ENCODE peak calls at places on chromosomes 7 and 10, in four cellular contexts. One of them, this sample, is unnamed.

GRCh38 chr10:109114578-109114977 is 808.7 kb downstream of the XPNPEP1 start:
- DNase-seq in GM23248: peak
- DNase-seq in DND-41: no peak
- DNase-seq in A549: no peak
- DNase-seq in this sample: no peak

GRCh38 chr10:47145290-47145934 is 154.6 kb upstream of the GDF10 start:
- DNase-seq in A549: no peak
- DNase-seq in GM23248: peak
- DNase-seq in DND-41: no peak
- DNase-seq in this sample: no peak

GRCh38 chr7:80131675-80132435 is 2.8 kb upstream of the GNAI1 start:
- DNase-seq in GM23248: peak
- DNase-seq in DND-41: no peak
- DNase-seq in A549: no peak
- DNase-seq in this sample: no peak

GRCh38 chr7:134763960-134764359 is 15.5 kb upstream of the CALD1 start:
- DNase-seq in GM23248: no peak
- DNase-seq in DND-41: no peak
- DNase-seq in A549: no peak
- DNase-seq in this sample: no peak

GRCh38 chr10:4241724-4242345 is 456.8 kb upstream of the KLF6 start:
- DNase-seq in GM23248: peak
- DNase-seq in A549: no peak
- DNase-seq in DND-41: peak
- DNase-seq in this sample: no peak

GRCh38 chr7:2037301-2037804 is 195.4 kb downstream of the MAD1L1 start:
- DNase-seq in GM23248: no peak
- DNase-seq in DND-41: peak
- DNase-seq in A549: no peak
- DNase-seq in this sample: peak

GRCh38 chr10:29861811-29862505 is 197.4 kb downstream of the JCAD start:
- DNase-seq in DND-41: no peak
- DNase-seq in GM23248: peak
- DNase-seq in A549: no peak
- DNase-seq in this sample: no peak

GRCh38 chr7:105277341-105277740 is 111.4 kb downstream of the SRPK2 start:
- DNase-seq in GM23248: peak
- DNase-seq in A549: peak
- DNase-seq in DND-41: no peak
- DNase-seq in this sample: no peak

GRCh38 chr7:131090188-131090587 is 237.5 kb upstream of the MKLN1 start:
- DNase-seq in A549: no peak
- DNase-seq in DND-41: no peak
- DNase-seq in GM23248: no peak
- DNase-seq in this sample: no peak

GRCh38 chr10:89645742-89646172 is 715 bp upstream of the PANK1 start:
- DNase-seq in GM23248: no peak
- DNase-seq in DND-41: peak
- DNase-seq in A549: no peak
- DNase-seq in this sample: no peak

GRCh38 chr10:73940634-73941221 is 29.8 kb downstream of the PLAU start:
- DNase-seq in A549: peak
- DNase-seq in GM23248: peak
- DNase-seq in DND-41: peak
- DNase-seq in this sample: peak

GRCh38 chr7:2705371-2706096 is 17.5 kb downstream of the AMZ1 start:
- DNase-seq in GM23248: no peak
- DNase-seq in A549: no peak
- DNase-seq in DND-41: no peak
- DNase-seq in this sample: no peak

GRCh38 chr7:13770305-13770704 is 219.2 kb downstream of the ETV1 start:
- DNase-seq in A549: no peak
- DNase-seq in DND-41: no peak
- DNase-seq in GM23248: peak
- DNase-seq in this sample: no peak

GRCh38 chr7:5406957-5407930 is 16.4 kb downstream of the TNRC18 start:
- DNase-seq in GM23248: no peak
- DNase-seq in A549: no peak
- DNase-seq in DND-41: no peak
- DNase-seq in this sample: no peak

GRCh38 chr10:17650416-17650815 is 6.5 kb downstream of the STAM start:
- DNase-seq in A549: no peak
- DNase-seq in GM23248: no peak
- DNase-seq in DND-41: no peak
- DNase-seq in this sample: no peak

GRCh38 chr10:93435621-93436385 is 46.3 kb downstream of the MYOF start:
- DNase-seq in GM23248: peak
- DNase-seq in DND-41: no peak
- DNase-seq in A549: peak
- DNase-seq in this sample: peak

GRCh38 chr10:77187376-77187999 is 450.1 kb downstream of the KCNMA1 start:
- DNase-seq in GM23248: no peak
- DNase-seq in A549: no peak
- DNase-seq in DND-41: no peak
- DNase-seq in this sample: no peak

GRCh38 chr7:27435461-27435860 is 192.9 kb downstream of the EVX1 start:
- DNase-seq in DND-41: no peak
- DNase-seq in GM23248: peak
- DNase-seq in A549: no peak
- DNase-seq in this sample: no peak

GRCh38 chr7:6286486-6286885 is 14.1 kb upstream of the CYTH3 start:
- DNase-seq in A549: no peak
- DNase-seq in GM23248: peak
- DNase-seq in DND-41: no peak
- DNase-seq in this sample: no peak

GRCh38 chr10:129341131-129341530 is 125.9 kb upstream of the MGMT start:
- DNase-seq in A549: no peak
- DNase-seq in DND-41: no peak
- DNase-seq in GM23248: no peak
- DNase-seq in this sample: no peak

GRCh38 chr7:133355325-133355708 is 102.4 kb downstream of the EXOC4 start:
- DNase-seq in DND-41: no peak
- DNase-seq in GM23248: peak
- DNase-seq in A549: no peak
- DNase-seq in this sample: no peak

GRCh38 chr7:99728615-99729014 is 6.4 kb downstream of the CYP3A7 start:
- DNase-seq in DND-41: no peak
- DNase-seq in A549: no peak
- DNase-seq in GM23248: no peak
- DNase-seq in this sample: no peak
- H3K27ac ChIP-seq in DND-41: no peak
- H3K27ac ChIP-seq in A549: no peak
- H3K27ac ChIP-seq in GM23248: no peak
- H3K27ac ChIP-seq in this sample: no peak

GRCh38 chr7:66810716-66811115 is 70.2 kb downstream of the RABGEF1 start:
- DNase-seq in DND-41: no peak
- DNase-seq in GM23248: no peak
- DNase-seq in A549: no peak
- DNase-seq in this sample: no peak

GRCh38 chr7:66815976-66816375 is 75.4 kb downstream of the RABGEF1 start:
- DNase-seq in GM23248: no peak
- DNase-seq in DND-41: no peak
- DNase-seq in A549: no peak
- DNase-seq in this sample: no peak
- H3K4me3 ChIP-seq in GM23248: no peak
- H3K4me3 ChIP-seq in DND-41: no peak
- H3K4me3 ChIP-seq in A549: no peak
- H3K4me3 ChIP-seq in this sample: no peak

GRCh38 chr10:104811166-104811565 is 170.1 kb downstream of the SORCS3 start:
- DNase-seq in DND-41: no peak
- DNase-seq in A549: no peak
- DNase-seq in GM23248: no peak
- DNase-seq in this sample: no peak
- H3K27ac ChIP-seq in DND-41: no peak
- H3K27ac ChIP-seq in A549: no peak
- H3K27ac ChIP-seq in GM23248: no peak
- H3K27ac ChIP-seq in this sample: no peak

GRCh38 chr7:4268040-4268965 is 413.8 kb upstream of the FOXK1 start:
- DNase-seq in GM23248: no peak
- DNase-seq in DND-41: no peak
- DNase-seq in A549: no peak
- DNase-seq in this sample: no peak

GRCh38 chr7:4267326-4268039 is 414.6 kb upstream of the FOXK1 start:
- DNase-seq in GM23248: no peak
- DNase-seq in DND-41: no peak
- DNase-seq in A549: no peak
- DNase-seq in this sample: no peak

GRCh38 chr7:4265056-4265455 is 417.0 kb upstream of the FOXK1 start:
- DNase-seq in DND-41: no peak
- DNase-seq in A549: no peak
- DNase-seq in GM23248: no peak
- DNase-seq in this sample: no peak

GRCh38 chr7:4266270-4267040 is 415.6 kb upstream of the FOXK1 start:
- DNase-seq in GM23248: no peak
- DNase-seq in DND-41: no peak
- DNase-seq in A549: no peak
- DNase-seq in this sample: no peak

DNA sequence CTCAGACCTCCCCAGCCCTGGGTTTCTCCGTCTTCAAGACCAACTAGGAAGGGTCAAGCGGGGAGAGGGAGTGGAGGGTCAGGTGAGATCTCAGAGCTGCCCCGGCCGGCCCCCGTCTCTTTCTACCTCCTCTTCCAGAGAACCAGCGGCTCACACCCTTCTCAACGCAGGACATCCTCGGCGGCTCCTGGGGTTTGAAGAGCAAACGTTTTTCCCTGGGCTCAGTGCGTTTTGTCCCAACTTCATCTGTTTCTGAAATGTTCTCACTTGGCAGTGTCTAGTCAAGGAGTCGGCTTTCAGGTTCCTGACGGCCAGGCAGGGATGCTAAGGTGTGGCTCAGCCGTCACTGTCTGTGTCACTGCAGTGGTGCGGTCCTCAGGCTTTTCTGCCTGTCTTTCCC is 416.4 kb upstream of the FOXK1 start:
- DNase-seq in GM23248: no peak
- DNase-seq in DND-41: no peak
- DNase-seq in A549: no peak
- DNase-seq in this sample: no peak
- H3K4me3 ChIP-seq in GM23248: no peak
- H3K4me3 ChIP-seq in DND-41: no peak
- H3K4me3 ChIP-seq in A549: no peak
- H3K4me3 ChIP-seq in this sample: no peak

This sample was measured in suprapubic skin.